ENCODE peak calls at places on chromosome 10, in six cellular contexts. R is lower lobe of right lung, S is body of pancreas, O is BE2C, E is Calu3, F is Peyer's patch. C is an unnamed sample.

GRCh38 chr10:26216577-26216948 is at the start of gene GAD2:
- DNase-seq in R (no peak), S (no peak), O (no peak), E (no peak), F (no peak), C (no peak)

GRCh38 chr10:23344251-23344841 is at the start of gene C10orf67:
- DNase-seq in R (peak), S (peak), O (no peak), E (peak), F (no peak), C (peak)

GRCh38 chr10:112353046-112353445 is 20.9 kb upstream of the ACSL5 start:
- DNase-seq in R (no peak), S (no peak), O (no peak), E (no peak), F (no peak), C (no peak)

GRCh38 chr10:112875474-112876267 is 74.4 kb upstream of the TCF7L2 start:
- DNase-seq in R (no peak), S (no peak), O (no peak), E (peak), F (no peak), C (no peak)

GRCh38 chr10:119981826-119982225 is 89.3 kb downstream of the SEC23IP start:
- DNase-seq in R (no peak), S (no peak), O (no peak), E (no peak), F (no peak), C (no peak)

GRCh38 chr10:112524637-112525036 is 77.6 kb downstream of the VTI1A start:
- DNase-seq in R (no peak), S (no peak), O (no peak), E (no peak), F (no peak), C (no peak)

GRCh38 chr10:77251297-77252013 is 386.2 kb downstream of the KCNMA1 start:
- DNase-seq in R (no peak), S (peak), O (peak), E (peak), F (no peak), C (no peak)

GRCh38 chr10:103053659-103054581 is 135.8 kb downstream of the CNNM2 start:
- DNase-seq in R (peak), S (peak), O (peak), E (no peak), F (peak), C (no peak)

GRCh38 chr10:70575874-70576802 is 26.4 kb downstream of the PRF1 start:
- DNase-seq in R (peak), S (peak), O (peak), E (peak), F (peak), C (no peak)

GRCh38 chr10:72732521-72732920 is 40.6 kb downstream of the MCU start:
- DNase-seq in R (no peak), S (no peak), O (no peak), E (no peak), F (no peak), C (no peak)

GRCh38 chr10:57867226-57867625 is 400.5 kb downstream of the IPMK start:
- DNase-seq in R (no peak), S (no peak), O (no peak), E (no peak), F (no peak), C (no peak)

GRCh38 chr10:79248341-79248931 is 98.8 kb upstream of the PPIF start:
- DNase-seq in R (peak), S (no peak), O (peak), E (no peak), F (peak), C (no peak)

GRCh38 chr10:91350651-91351081 is 59.5 kb upstream of the HECTD2 start:
- DNase-seq in R (no peak), S (no peak), O (no peak), E (no peak), F (no peak), C (no peak)

GRCh38 chr10:14904316-14904732 is 25.7 kb downstream of the SUV39H2 start:
- DNase-seq in R (no peak), S (no peak), O (no peak), E (peak), F (no peak), C (no peak)

GRCh38 chr10:99930731-99931550 is 78.8 kb downstream of the DNMBP start:
- DNase-seq in R (peak), S (peak), O (no peak), E (peak), F (no peak), C (no peak)

GRCh38 chr10:3886666-3887251 is 101.8 kb upstream of the KLF6 start:
- DNase-seq in R (no peak), S (peak), O (peak), E (peak), F (no peak), C (no peak)

GRCh38 chr10:27022048-27022447 is 78.2 kb downstream of the ANKRD26 start:
- DNase-seq in R (no peak), S (no peak), O (no peak), E (no peak), F (no peak), C (no peak)

GRCh38 chr10:11950325-11951018 is 92.1 kb downstream of the UPF2 start:
- DNase-seq in R (no peak), S (no peak), O (no peak), E (no peak), F (no peak), C (no peak)

GRCh38 chr10:19788075-19788686 is 28.1 kb upstream of the PLXDC2 start:
- DNase-seq in R (no peak), S (peak), O (peak), E (peak), F (no peak), C (no peak)

GRCh38 chr10:36148207-36148606 is 506.1 kb upstream of the FZD8 start:
- DNase-seq in R (no peak), S (no peak), O (no peak), E (no peak), F (no peak), C (no peak)

GRCh38 chr10:123429631-123430257 is 236.4 kb upstream of the GPR26 start:
- DNase-seq in R (no peak), S (no peak), O (peak), E (no peak), F (no peak), C (no peak)
- TF ChIP-seq CTCF in R (no peak), S (no peak), O (peak), E (no peak), F (no peak), C (no peak)

DNA sequence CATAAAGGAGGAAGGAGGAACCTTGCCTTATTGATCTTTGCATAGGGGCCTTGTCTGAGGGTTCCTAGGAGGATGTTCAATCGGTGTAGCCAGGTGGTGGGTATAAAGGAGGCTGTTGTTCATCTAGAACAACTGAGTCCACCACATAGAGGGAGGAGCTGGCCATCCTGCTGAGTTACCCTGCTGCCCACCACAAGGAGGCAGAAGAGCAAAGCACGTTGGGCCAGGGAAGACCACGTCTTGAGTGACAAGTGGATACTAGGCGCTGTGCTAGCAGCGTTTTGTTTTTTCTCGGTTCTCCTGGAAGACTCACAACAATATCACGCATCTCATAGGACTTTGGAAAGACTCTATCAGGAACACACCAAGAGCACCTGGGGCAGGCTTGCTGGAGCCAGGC is 20.0 kb downstream of the FOXI2 start:
- DNase-seq in R (no peak), S (no peak), O (no peak), E (no peak), F (no peak), C (no peak)
- TF ChIP-seq CTCF in R (no peak), S (no peak), O (peak), E (no peak), F (no peak), C (peak)

DNA sequence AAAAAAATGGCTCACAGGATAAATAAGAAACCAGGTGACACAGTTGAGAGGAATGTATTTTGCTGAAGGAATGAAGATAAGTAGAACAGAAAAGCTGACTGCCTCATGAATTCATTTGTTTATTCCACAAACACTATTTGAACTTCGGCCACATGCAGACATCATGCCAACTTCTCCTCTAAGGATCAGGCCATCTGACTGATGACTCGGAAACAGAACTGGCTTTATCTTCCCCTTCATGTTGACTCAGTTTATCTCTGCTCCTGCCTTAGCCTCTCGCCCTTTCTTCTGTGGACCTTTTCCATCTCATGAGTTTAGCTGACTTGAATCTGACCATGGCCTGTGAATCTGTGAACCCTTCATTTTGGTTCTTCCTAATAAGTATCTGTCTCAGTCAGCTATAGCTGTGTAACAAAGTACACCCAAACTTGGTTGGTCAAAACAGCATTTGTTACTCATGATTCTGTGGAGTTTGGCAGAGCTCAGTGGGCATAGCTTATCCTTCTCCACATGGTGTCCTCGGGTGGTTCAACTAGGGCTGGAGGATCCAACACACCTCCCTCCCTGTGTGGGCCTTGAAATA is 44.0 kb upstream of the GRID1 start:
- DNase-seq in R (no peak), S (peak), O (no peak), E (no peak), F (no peak), C (no peak)
- TF ChIP-seq CTCF in R (no peak), S (no peak), O (no peak), E (no peak), F (no peak), C (no peak)

DNA sequence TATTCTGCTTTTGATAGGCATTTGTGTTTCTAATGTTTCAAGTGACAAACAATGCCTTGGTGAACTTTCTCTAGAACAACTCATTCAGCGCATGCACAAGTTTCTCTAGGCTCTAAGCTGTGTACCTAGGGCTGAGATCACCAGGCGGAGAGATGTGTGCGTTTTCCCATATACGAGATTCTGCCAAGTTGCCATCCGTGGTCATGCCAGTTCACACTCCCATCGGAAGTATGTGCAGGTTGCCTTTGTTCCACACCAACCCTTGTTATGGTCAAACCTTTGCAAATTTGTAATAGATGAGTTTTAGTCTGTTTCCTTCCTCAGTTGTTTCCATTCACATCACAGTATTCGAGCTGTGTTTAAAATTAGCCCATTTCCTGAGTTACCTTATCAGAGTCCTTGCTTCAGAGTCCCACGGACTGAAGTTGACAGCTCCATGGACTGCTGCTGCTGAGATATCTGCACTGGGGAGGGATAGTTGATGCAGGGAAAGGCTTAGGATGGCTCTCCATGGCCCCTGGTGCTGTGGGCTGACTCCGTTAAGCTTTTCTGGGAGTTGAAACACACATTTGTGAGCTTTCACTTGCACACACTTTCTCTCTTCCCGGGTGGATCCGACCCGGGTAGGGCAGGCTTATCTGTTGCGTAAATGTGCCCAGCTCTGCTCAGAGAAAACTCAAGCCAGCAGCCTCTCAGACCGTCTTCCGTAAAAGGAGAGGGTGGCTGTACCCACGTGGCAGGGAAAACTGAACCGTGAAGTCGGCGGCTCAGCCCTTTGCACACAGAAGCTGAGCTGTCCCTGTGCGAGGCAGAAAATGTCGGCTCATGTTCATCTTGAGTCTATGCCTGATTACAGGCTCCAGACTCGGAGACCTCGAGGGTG is 49.4 kb downstream of the HK1 start:
- DNase-seq in R (peak), S (peak), O (peak), E (peak), F (peak), C (no peak)
- TF ChIP-seq CTCF in R (no peak), S (no peak), O (no peak), E (no peak), F (no peak), C (no peak)

DNA sequence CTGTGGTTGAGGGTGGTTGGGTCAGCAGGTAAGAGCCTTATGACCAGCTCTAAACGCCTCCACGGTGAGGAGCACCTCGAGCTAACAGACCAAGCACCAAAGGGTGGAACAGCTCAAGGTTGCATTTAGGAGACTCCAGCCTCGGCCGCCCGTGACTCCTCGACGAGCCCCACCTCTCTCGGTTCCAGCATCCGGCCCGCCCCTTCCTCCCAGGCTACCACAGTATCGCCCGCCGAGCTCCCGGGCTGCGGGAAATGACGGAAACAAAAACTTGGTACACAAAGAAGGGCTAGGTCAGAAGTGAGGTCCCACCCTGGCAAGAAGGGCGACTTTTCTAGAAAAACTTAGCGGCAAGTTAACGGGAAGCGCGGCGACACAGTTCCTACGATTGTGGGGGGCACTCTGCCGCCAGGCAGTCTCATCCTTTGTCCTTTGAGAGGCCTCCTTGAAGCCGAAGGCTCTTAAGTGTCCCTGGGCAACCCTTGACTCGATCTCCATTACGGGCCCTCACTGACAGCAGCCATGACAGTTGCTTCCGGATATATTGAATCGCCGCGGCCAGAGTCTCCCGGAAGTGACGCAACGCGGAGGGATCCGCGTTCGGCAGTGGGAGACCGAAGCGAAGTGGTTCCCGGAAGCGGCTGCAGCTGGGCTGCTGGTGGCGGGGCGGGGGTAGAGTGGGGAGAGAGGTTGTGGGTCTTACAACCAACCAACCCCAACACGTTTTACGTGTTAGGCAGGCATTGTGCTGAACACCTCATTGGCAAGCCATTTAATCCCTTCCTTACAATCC is 40.2 kb upstream of the ZNF518A start:
- DNase-seq in R (peak), S (peak), O (peak), E (peak), F (peak), C (no peak)
- TF ChIP-seq CTCF in R (no peak), S (no peak), O (no peak), E (no peak), F (no peak), C (no peak)

DNA sequence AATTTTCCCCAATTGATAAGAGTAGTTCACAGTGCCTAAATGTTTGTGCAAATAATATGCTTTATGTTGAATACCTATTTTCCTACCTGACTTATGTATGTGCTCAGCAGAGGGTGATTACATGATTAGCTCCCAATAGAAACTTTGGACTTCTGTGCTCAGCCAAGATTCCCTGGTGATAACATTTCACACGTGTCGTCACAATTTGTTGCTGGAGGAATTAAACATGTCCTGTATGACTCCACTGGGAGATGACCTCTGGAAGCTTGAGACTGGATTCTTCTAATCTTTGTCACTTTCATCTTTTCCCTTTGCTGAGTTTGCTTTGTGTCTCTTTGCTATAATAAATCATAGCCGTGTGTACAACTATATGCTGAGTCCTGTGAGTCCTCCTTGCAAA is 120.9 kb upstream of the LRRTM3 start:
- DNase-seq in R (no peak), S (no peak), O (no peak), E (no peak), F (no peak), C (no peak)
- TF ChIP-seq CTCF in R (no peak), S (no peak), O (no peak), E (no peak), F (no peak), C (no peak)

GRCh38 chr10:62960416-62960815 is 144.2 kb upstream of the EGR2 start:
- DNase-seq in R (no peak), S (no peak), O (no peak), E (no peak), F (no peak), C (no peak)

GRCh38 chr10:62959553-62959952 is 143.4 kb upstream of the EGR2 start:
- DNase-seq in R (no peak), S (no peak), O (no peak), E (no peak), F (no peak), C (no peak)

GRCh38 chr10:62958980-62959379 is 142.8 kb upstream of the EGR2 start:
- DNase-seq in R (no peak), S (no peak), O (no peak), E (no peak), F (no peak), C (no peak)

GRCh38 chr10:62961951-62962523 is 145.9 kb upstream of the EGR2 start:
- DNase-seq in R (no peak), S (no peak), O (no peak), E (no peak), F (no peak), C (no peak)
- TF ChIP-seq CTCF in R (no peak), S (no peak), O (no peak), E (no peak), F (no peak), C (no peak)

DNA sequence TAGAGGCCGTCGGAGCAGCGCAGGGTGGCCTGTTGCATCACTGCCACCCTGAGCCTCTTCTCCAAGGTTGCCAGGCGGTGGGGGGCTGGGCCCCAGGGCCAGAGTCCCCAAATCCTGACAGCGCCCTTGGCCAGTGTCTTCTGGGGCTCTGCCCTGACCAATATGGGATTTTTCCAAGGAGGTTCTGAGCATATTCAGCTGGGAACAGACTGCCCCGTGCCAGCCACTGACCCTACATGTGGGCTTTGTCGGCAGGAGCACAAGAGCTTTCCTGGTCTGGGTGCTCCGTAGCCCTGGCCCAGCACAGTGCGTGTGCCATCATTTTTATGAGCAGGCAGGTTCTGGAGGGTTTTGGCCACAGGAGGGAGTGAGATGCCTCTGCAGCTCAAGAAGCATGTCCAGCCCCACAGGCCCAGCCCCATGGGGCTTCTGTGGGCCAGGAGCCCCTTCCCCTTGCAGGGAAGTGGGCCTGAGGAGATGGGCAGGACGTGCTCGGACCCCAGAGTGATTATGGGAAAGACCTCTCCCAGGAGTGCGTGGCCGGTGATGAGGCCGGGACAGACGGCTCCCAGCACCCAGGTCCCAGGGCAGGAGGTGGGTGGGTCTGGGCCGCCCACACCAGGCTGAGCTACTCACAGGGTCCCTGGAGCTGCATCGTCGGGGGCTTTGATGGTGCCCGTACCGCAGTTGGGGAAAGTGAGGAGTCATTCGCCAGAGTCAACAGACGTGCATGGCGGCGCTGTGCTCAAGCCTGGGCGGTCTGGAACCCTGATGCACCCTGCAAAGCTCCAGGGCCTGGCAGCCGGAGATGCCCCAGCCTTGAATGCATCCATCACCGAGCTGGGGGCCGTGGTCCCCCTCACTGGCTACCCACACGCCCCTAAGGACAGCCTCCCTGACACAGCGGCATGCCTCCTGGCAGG is 66.6 kb downstream of the PWWP2B start:
- DNase-seq in R (no peak), S (peak), O (peak), E (no peak), F (no peak), C (no peak)
- TF ChIP-seq CTCF in R (peak), S (no peak), O (no peak), E (no peak), F (no peak), C (peak)

C was measured in type B pancreatic cell.